ENCODE peak calls at places on chromosomes 6 and 20, in ten cellular contexts. Y is fibroblast of lung, Z is SJSA1, W is cardiac muscle cell, Q is lower lobe of right lung, X is A549, F is GM23248, B is dorsolateral prefrontal cortex, O is heart left ventricle, A is hepatocyte. M is an unnamed sample.

GRCh38 chr6:126804255-126805064 is 314.0 kb upstream of the RSPO3 start:
- DNase-seq in Y (peak), Z (no peak), W (peak), Q (no peak), X (peak), F (peak), B (no peak), O (no peak), A (peak), M (no peak)

GRCh38 chr6:166436195-166437139 is 53.7 kb upstream of the MPC1 start:
- DNase-seq in Y (no peak), Z (no peak), W (no peak), Q (no peak), X (no peak), F (no peak), B (no peak), O (no peak), A (no peak), M (no peak)

GRCh38 chr6:26186652-26187051 is 99.4 kb downstream of the HFE start:
- DNase-seq in Y (no peak), Z (no peak), W (no peak), Q (no peak), X (no peak), F (no peak), B (no peak), O (no peak), A (no peak), M (no peak)

GRCh38 chr6:155248021-155249001 is 15.5 kb upstream of the CLDN20 start:
- DNase-seq in Y (peak), Z (peak), W (peak), Q (peak), X (peak), F (peak), B (peak), O (peak), A (peak), M (no peak)

GRCh38 chr6:27897580-27898206 is 14.5 kb downstream of the OR2B2 start:
- DNase-seq in Y (no peak), Z (no peak), W (no peak), Q (no peak), X (no peak), F (no peak), B (no peak), O (no peak), A (no peak), M (no peak)

GRCh38 chr6:42226251-42227143 is 8.8 kb upstream of the MRPS10 start:
- DNase-seq in Y (peak), Z (peak), W (no peak), Q (no peak), X (peak), F (peak), B (no peak), O (no peak), A (peak), M (no peak)

GRCh38 chr6:34338811-34339210 is 53.7 kb downstream of the NUDT3 start:
- DNase-seq in Y (no peak), Z (no peak), W (no peak), Q (no peak), X (no peak), F (no peak), B (no peak), O (no peak), A (no peak), M (no peak)

GRCh38 chr6:147676468-147676867 is 168.0 kb downstream of the SAMD5 start:
- DNase-seq in Y (peak), Z (no peak), W (no peak), Q (no peak), X (no peak), F (no peak), B (no peak), O (no peak), A (no peak), M (no peak)

GRCh38 chr6:105992315-105992961 is 93.7 kb upstream of the PRDM1 start:
- DNase-seq in Y (peak), Z (peak), W (peak), Q (peak), X (peak), F (peak), B (peak), O (peak), A (peak), M (peak)

GRCh38 chr6:92779758-92780157 is 639.6 kb downstream of the EPHA7 start:
- DNase-seq in Y (peak), Z (no peak), W (peak), Q (peak), X (no peak), F (peak), B (no peak), O (peak), A (peak), M (no peak)

GRCh38 chr6:32108094-32108627 is 977 bp downstream of the TNXB start:
- DNase-seq in Y (no peak), Z (no peak), W (peak), Q (no peak), X (no peak), F (peak), B (no peak), O (peak), A (peak), M (no peak)

GRCh38 chr6:90005048-90005827 is 111.0 kb downstream of the GJA10 start:
- DNase-seq in Y (no peak), Z (no peak), W (no peak), Q (no peak), X (no peak), F (no peak), B (no peak), O (no peak), A (no peak), M (no peak)

GRCh38 chr6:139887275-139887674 is 512.8 kb upstream of the CITED2 start:
- DNase-seq in Y (no peak), Z (no peak), W (no peak), Q (no peak), X (no peak), F (no peak), B (no peak), O (no peak), A (no peak), M (no peak)

GRCh38 chr20:62737271-62737761 is 28.7 kb downstream of the NTSR1 start:
- DNase-seq in Y (peak), Z (no peak), W (no peak), Q (peak), X (no peak), F (no peak), B (no peak), O (no peak), A (no peak), M (no peak)

GRCh38 chr6:22442826-22443225 is 126.5 kb upstream of the HDGFL1 start:
- DNase-seq in Y (peak), Z (no peak), W (no peak), Q (no peak), X (no peak), F (no peak), B (no peak), O (no peak), A (no peak), M (no peak)

GRCh38 chr20:6575912-6576391 is 191.5 kb upstream of the BMP2 start:
- DNase-seq in Y (peak), Z (peak), W (peak), Q (no peak), X (no peak), F (no peak), B (no peak), O (no peak), A (peak), M (no peak)

GRCh38 chr20:10352934-10353866 is 80.8 kb downstream of the MKKS start:
- DNase-seq in Y (peak), Z (no peak), W (peak), Q (no peak), X (peak), F (no peak), B (no peak), O (no peak), A (no peak), M (no peak)

GRCh38 chr6:162226810-162227209 is 500.8 kb downstream of the PRKN start:
- DNase-seq in Y (no peak), Z (no peak), W (peak), Q (no peak), X (no peak), F (no peak), B (no peak), O (no peak), A (no peak), M (no peak)

GRCh38 chr6:166998256-166999144 is 697 bp upstream of the CEP43 start:
- DNase-seq in Y (no peak), Z (peak), W (no peak), Q (peak), X (no peak), F (peak), B (peak), O (peak), A (peak), M (no peak)

GRCh38 chr20:21808863-21809664 is 103.6 kb downstream of the PAX1 start:
- DNase-seq in Y (no peak), Z (no peak), W (no peak), Q (peak), X (peak), F (no peak), B (no peak), O (peak), A (peak), M (no peak)

GRCh38 chr6:129679250-129679649 is 30.7 kb downstream of the ARHGAP18 start:
- DNase-seq in Y (peak), Z (no peak), W (peak), Q (no peak), X (no peak), F (peak), B (no peak), O (no peak), A (no peak), M (no peak)

GRCh38 chr20:33183292-33183691 is 15.3 kb downstream of the BPIFA2 start:
- DNase-seq in Y (no peak), Z (no peak), W (no peak), Q (no peak), X (no peak), F (no peak), B (no peak), O (no peak), A (no peak), M (no peak)

GRCh38 chr20:9978395-9979004 is 56.3 kb upstream of the ANKEF1 start:
- DNase-seq in Y (peak), Z (peak), W (peak), Q (no peak), X (peak), F (peak), B (no peak), O (peak), A (peak), M (peak)

GRCh38 chr6:42451595-42452170 is at the start of gene TRERF1:
- DNase-seq in Y (peak), Z (peak), W (peak), Q (peak), X (peak), F (peak), B (peak), O (peak), A (peak), M (peak)

GRCh38 chr6:34745277-34746103 is 11.8 kb upstream of the SNRPC start:
- DNase-seq in Y (peak), Z (no peak), W (peak), Q (peak), X (no peak), F (peak), B (no peak), O (no peak), A (peak), M (no peak)

GRCh38 chr6:108837236-108837971 is 10.8 kb upstream of the ARMC2 start:
- DNase-seq in Y (peak), Z (no peak), W (no peak), Q (no peak), X (no peak), F (no peak), B (no peak), O (no peak), A (no peak), M (no peak)

DNA sequence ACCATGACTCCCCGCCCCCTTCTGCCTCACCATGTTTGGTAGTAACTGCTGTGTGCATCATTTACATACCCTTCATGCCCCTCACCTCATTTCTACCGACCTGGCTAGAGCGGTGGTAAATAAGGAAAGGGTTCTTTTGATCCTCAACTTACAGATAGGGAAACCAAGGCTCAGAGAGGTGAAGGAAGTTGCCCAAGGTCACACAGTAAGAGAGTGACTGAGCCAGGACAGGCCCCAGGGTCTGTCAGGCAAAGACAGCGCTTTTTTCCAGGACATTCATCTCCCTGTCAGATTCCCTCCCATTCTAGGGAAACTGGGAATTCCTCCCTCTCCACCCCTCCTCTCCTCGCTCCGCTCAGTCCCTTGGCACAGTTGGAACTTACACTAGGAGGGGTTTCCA is 1.9 kb downstream of the VSTM2L start:
- DNase-seq in Y (no peak), Z (no peak), W (no peak), Q (no peak), X (no peak), F (no peak), B (no peak), O (no peak), A (no peak), M (no peak)
- H3K27ac ChIP-seq in Y (no peak), Z (no peak), W (peak), Q (no peak), X (no peak), F (no peak), B (no peak), O (no peak), A (no peak), M (no peak)

DNA sequence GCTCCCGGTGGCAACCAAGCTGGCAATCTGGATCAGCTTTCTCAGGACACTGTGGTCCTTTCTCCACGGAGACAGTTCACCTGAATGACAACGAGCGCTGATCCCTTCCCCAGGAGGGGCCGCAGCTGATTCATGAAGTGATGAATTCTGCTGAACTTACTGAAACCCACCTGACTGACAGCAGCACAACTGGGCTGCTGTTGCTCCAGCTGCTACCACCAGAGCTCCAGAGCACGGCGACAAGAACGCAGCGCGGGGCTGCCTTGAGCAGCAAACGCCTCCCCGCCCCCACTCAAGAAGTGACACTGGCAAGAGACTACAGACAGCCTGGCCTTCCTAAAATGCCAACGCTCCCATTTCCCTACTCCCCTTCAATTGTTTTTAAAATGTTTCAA is 10.0 kb downstream of the PXDC1 start:
- DNase-seq in Y (no peak), Z (no peak), W (no peak), Q (no peak), X (no peak), F (no peak), B (no peak), O (no peak), A (no peak), M (no peak)
- H3K27ac ChIP-seq in Y (no peak), Z (no peak), W (no peak), Q (no peak), X (no peak), F (peak), B (peak), O (peak), A (no peak), M (no peak)

GRCh38 chr6:30101423-30101938 is 11.4 kb downstream of the TRIM31 start:
- DNase-seq in Y (no peak), Z (no peak), W (no peak), Q (no peak), X (peak), F (peak), B (no peak), O (no peak), A (no peak), M (no peak)
- H3K27ac ChIP-seq in Y (no peak), Z (no peak), W (no peak), Q (peak), X (peak), F (no peak), B (no peak), O (peak), A (peak), M (peak)

DNA sequence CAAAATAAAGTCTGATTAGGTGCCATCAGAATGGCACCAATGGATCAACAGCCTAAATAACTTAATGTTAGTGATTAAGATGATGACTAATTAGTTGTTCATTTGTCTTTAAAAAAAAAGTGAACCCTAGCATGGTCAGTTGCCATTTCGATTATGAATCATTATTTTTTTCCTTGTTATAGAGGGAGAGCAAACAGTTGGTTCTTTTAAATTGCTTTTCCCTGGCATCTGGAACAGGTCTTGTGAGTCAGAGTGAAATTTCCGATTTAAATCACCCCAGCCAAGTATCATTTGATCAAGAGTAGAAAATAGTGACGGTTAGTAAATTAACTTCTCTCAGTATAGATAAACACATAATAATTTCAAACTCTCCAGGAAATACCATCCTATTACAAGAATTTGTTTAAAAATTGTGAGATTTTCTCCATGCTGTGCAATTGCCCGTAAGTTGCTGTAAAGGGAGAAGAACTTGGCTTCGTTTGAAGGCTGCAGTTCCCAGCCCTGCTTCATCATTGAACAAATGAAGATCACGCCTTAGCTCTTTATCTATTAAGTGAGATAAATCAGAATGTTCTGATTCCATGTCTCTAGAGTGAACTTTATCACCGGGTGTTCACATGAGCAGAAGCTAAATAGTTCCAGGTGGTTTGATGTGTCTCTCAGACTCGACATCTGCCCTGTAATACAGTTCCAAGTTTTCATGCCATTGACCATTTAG is 741.3 kb downstream of the DOK5 start:
- DNase-seq in Y (peak), Z (no peak), W (no peak), Q (no peak), X (no peak), F (no peak), B (no peak), O (no peak), A (no peak), M (no peak)
- H3K27ac ChIP-seq in Y (no peak), Z (no peak), W (no peak), Q (no peak), X (no peak), F (no peak), B (no peak), O (no peak), A (no peak), M (no peak)

GRCh38 chr6:16755544-16755943 is 5.7 kb downstream of the ATXN1 start:
- DNase-seq in Y (no peak), Z (no peak), W (no peak), Q (no peak), X (no peak), F (no peak), B (no peak), O (no peak), A (no peak), M (no peak)
- H3K27ac ChIP-seq in Y (no peak), Z (no peak), W (no peak), Q (no peak), X (peak), F (no peak), B (no peak), O (no peak), A (peak), M (no peak)

GRCh38 chr6:157716553-157716952 is 106.5 kb upstream of the SNX9 start:
- DNase-seq in Y (no peak), Z (no peak), W (no peak), Q (no peak), X (no peak), F (peak), B (no peak), O (no peak), A (no peak), M (no peak)
- H3K27ac ChIP-seq in Y (no peak), Z (peak), W (no peak), Q (no peak), X (no peak), F (peak), B (no peak), O (peak), A (no peak), M (no peak)